ENCODE peak calls at places on chromosomes 4 and X, in eight cellular contexts. B, N, E, F, J, M, Q and U are unnamed samples.

GRCh38 chrX:16839852-16840460 is 30.2 kb downstream of the RBBP7 start:
- DNase-seq in B (no peak), N (peak), E (no peak), F (no peak), J (no peak), M (no peak), Q (no peak), U (no peak)

GRCh38 chr4:43337707-43338106 is 445.2 kb downstream of the GRXCR1 start:
- DNase-seq in B (no peak), N (no peak), E (no peak), F (no peak), J (no peak), M (no peak), Q (no peak), U (no peak)

GRCh38 chr4:3244747-3245146 is 4.2 kb upstream of the MSANTD1 start:
- DNase-seq in B (no peak), N (no peak), E (no peak), F (no peak), J (no peak), M (no peak), Q (no peak), U (no peak)

GRCh38 chr4:139112650-139113049 is 64.4 kb downstream of the ELF2 start:
- DNase-seq in B (no peak), N (no peak), E (no peak), F (no peak), J (no peak), M (no peak), Q (no peak), U (no peak)

GRCh38 chr4:175421506-175421905 is 390.6 kb downstream of the GPM6A start:
- DNase-seq in B (no peak), N (no peak), E (no peak), F (no peak), J (no peak), M (no peak), Q (no peak), U (no peak)

GRCh38 chr4:63922146-63922545 is 487.1 kb downstream of the TECRL start:
- DNase-seq in B (no peak), N (no peak), E (no peak), F (no peak), J (no peak), M (no peak), Q (no peak), U (no peak)

GRCh38 chrX:149720021-149720689 is 8.3 kb downstream of the MAGEA11 start:
- DNase-seq in B (no peak), N (no peak), E (no peak), F (no peak), J (no peak), M (no peak), Q (no peak), U (no peak)

GRCh38 chr4:151359576-151359975 is 34.2 kb upstream of the SH3D19 start:
- DNase-seq in B (no peak), N (no peak), E (no peak), F (no peak), J (no peak), M (no peak), Q (no peak), U (no peak)

GRCh38 chr4:74504212-74504611 is 59.3 kb downstream of the AREG start:
- DNase-seq in B (no peak), N (no peak), E (no peak), F (no peak), J (no peak), M (no peak), Q (no peak), U (no peak)